ENCODE peak calls at places on chromosomes 4 and X, in four cellular contexts. J is Panc1, F is K562, D is HepG2. R is an unnamed sample.

GRCh38 chr4:2411786-2412510 is 6.5 kb downstream of the ZFYVE28 start:
- DNase-seq in J (no peak), F (no peak), D (no peak), R (no peak)

GRCh38 chrX:65266482-65266881 is 268.1 kb downstream of the LAS1L start:
- DNase-seq in J (no peak), F (no peak), D (no peak), R (no peak)

GRCh38 chrX:131763674-131764073 is 219.8 kb downstream of the OR13H1 start:
- DNase-seq in J (peak), F (no peak), D (no peak), R (no peak)

GRCh38 chr4:89434364-89434988 is 126.9 kb upstream of the GPRIN3 start:
- DNase-seq in J (no peak), F (no peak), D (no peak), R (peak)

GRCh38 chr4:83118869-83119268 is 4.3 kb upstream of the PLAC8 start:
- DNase-seq in J (no peak), F (no peak), D (no peak), R (no peak)

GRCh38 chrX:71556026-71556425 is 22.2 kb upstream of the GCNA start:
- DNase-seq in J (no peak), F (no peak), D (no peak), R (no peak)

GRCh38 chrX:55796496-55796895 is 78.9 kb downstream of the RRAGB start:
- DNase-seq in J (no peak), F (no peak), D (no peak), R (no peak)

GRCh38 chrX:69988955-69989394 is 60.8 kb downstream of the AWAT2 start:
- DNase-seq in J (no peak), F (no peak), D (no peak), R (peak)

GRCh38 chrX:54447461-54447860 is 7.3 kb downstream of the TSR2 start:
- DNase-seq in J (no peak), F (no peak), D (no peak), R (no peak)

GRCh38 chr4:86338989-86339388 is 20.9 kb downstream of the MAPK10 start:
- DNase-seq in J (peak), F (no peak), D (no peak), R (peak)

GRCh38 chrX:13087322-13088154 is 43.1 kb upstream of the FAM9C start:
- DNase-seq in J (no peak), F (no peak), D (no peak), R (no peak)

GRCh38 chrX:19303216-19303880 is 40.4 kb upstream of the PDHA1 start:
- DNase-seq in J (no peak), F (no peak), D (no peak), R (no peak)

GRCh38 chr4:72536443-72536842 is 32.6 kb downstream of the ADAMTS3 start:
- DNase-seq in J (no peak), F (no peak), D (no peak), R (no peak)

GRCh38 chr4:78684196-78685079 is 91.7 kb upstream of the BMP2K start:
- DNase-seq in J (no peak), F (no peak), D (no peak), R (no peak)

GRCh38 chr4:75726577-75726976 is 2.2 kb downstream of the USO1 start:
- DNase-seq in J (no peak), F (no peak), D (no peak), R (no peak)

GRCh38 chr4:47619691-47620090 is 134.6 kb downstream of the ATP10D start:
- DNase-seq in J (no peak), F (no peak), D (no peak), R (no peak)

GRCh38 chr4:142840516-142841123 is 5.5 kb downstream of the INPP4B start:
- DNase-seq in J (no peak), F (no peak), D (peak), R (peak)

GRCh38 chrX:9955506-9955905 is 11.7 kb upstream of the CLDN34 start:
- DNase-seq in J (no peak), F (no peak), D (no peak), R (no peak)

GRCh38 chrX:134990475-134991473 is at the start of gene SMIM10:
- DNase-seq in J (no peak), F (peak), D (no peak), R (no peak)

GRCh38 chrX:41153453-41153852 is 68.2 kb downstream of the USP9X start:
- DNase-seq in J (no peak), F (no peak), D (no peak), R (no peak)

GRCh38 chrX:15973941-15974340 is 119.3 kb upstream of the AP1S2 start:
- DNase-seq in J (no peak), F (no peak), D (no peak), R (no peak)

GRCh38 chrX:106168107-106168506 is at the start of gene PWWP3B:
- DNase-seq in J (no peak), F (no peak), D (no peak), R (peak)

GRCh38 chr4:76364763-76365162 is 56.2 kb downstream of the CCDC158 start:
- DNase-seq in J (no peak), F (no peak), D (no peak), R (no peak)

GRCh38 chr4:128812360-128812958 is 3.0 kb downstream of the JADE1 start:
- DNase-seq in J (no peak), F (peak), D (peak), R (peak)

GRCh38 chr4:68498413-68499007 is 51.2 kb downstream of the TMPRSS11E start:
- DNase-seq in J (peak), F (peak), D (peak), R (peak)

GRCh38 chr4:154616731-154617130 is 4.3 kb upstream of the FGG start:
- DNase-seq in J (no peak), F (no peak), D (no peak), R (no peak)

GRCh38 chr4:19051751-19052296 is 1030.3 kb upstream of the LCORL start:
- DNase-seq in J (no peak), F (no peak), D (no peak), R (no peak)

GRCh38 chr4:120922390-120923200 is at the start of gene PRDM5:
- DNase-seq in J (no peak), F (no peak), D (no peak), R (no peak)

GRCh38 chrX:107597264-107597663 is 31.0 kb upstream of the PRPS1 start:
- DNase-seq in J (no peak), F (no peak), D (no peak), R (no peak)

GRCh38 chr4:129355031-129355430 is 259.1 kb downstream of the C4orf33 start:
- DNase-seq in J (no peak), F (no peak), D (no peak), R (no peak)

GRCh38 chr4:156362581-156362980 is 408.9 kb upstream of the CTSO start:
- DNase-seq in J (no peak), F (no peak), D (no peak), R (no peak)

GRCh38 chr4:76504613-76505465 is 69.8 kb downstream of the SHROOM3 start:
- DNase-seq in J (no peak), F (peak), D (peak), R (peak)

GRCh38 chrX:22969416-22969815 is 30.3 kb upstream of the DDX53 start:
- DNase-seq in J (no peak), F (no peak), D (no peak), R (no peak)

GRCh38 chr4:110963621-110964020 is 340.7 kb upstream of the PITX2 start:
- DNase-seq in J (no peak), F (no peak), D (no peak), R (no peak)

GRCh38 chr4:2867758-2868491 is 24.3 kb downstream of the ADD1 start:
- DNase-seq in J (no peak), F (peak), D (peak), R (no peak)

GRCh38 chrX:10769696-10770619 is 149.6 kb upstream of the MID1 start:
- DNase-seq in J (no peak), F (no peak), D (no peak), R (no peak)

GRCh38 chrX:98111684-98112083 is 1228.0 kb downstream of the RPA4 start:
- DNase-seq in J (no peak), F (no peak), D (no peak), R (no peak)

DNA sequence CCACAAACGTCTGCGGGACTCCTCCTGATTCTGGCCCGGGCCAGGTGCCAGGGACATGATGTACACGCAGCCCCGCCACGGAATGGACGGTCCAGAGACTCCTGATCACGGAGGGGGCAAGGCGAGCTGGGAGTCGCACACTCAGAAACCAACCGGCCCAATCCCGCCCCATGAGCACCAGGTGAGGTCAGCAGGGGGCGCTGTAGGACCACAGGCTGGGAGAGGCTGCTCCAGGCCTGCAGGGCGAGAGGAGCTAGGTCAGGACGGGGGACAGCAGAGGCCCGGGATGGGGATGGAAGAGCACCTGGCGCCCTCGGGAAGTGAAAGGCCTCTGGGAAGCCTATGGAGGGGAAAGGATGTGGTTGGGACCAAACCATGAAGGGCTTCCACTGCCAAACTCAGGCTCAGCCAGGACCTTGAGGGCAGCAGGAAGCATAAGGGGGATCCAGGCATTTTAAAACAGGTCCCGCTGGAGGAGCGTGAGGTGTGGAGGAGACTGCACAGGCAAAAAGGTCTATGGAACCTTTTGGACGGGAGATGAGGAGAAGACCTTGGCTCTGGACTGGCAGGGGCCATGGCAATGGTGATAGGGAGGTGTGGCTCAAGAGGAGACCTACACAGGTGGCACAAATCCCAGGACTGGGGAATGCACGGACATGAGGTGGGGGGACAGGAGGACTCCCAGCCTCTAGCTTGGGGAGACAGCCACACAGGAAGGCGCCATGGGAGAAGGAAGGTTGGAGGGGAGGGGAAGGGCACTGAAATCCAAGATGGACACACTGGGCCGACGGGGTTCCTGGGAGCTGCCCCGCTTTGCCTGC is 79.2 kb downstream of the MTMR1 start:
- DNase-seq in J (peak), F (peak), D (peak), R (peak)
- TF ChIP-seq TCF7L2 in J (no peak), F (no peak), D (no peak), R (no peak)

DNA sequence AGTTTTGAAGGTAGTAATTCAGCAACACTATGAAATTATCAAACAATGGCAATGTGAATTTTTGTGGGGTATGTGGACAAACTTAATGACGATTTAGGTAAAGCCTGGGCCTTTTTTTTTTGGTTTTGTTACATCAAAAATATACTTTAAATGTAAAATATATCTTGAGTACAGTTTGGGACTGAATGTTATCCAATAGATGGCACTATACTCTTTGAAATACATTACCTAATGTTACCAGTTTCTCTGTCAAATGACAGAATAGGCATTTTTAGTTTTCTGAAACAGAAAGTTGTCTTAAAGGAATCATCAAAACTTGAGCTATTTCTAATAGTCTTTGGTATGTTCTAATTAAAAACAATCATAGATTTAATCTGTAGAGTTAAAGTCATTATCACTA is 1651.9 kb downstream of the C4orf33 start:
- DNase-seq in J (no peak), F (no peak), D (no peak), R (peak)
- TF ChIP-seq TCF7L2 in J (no peak), F (no peak), D (no peak), R (no peak)

GRCh38 chrX:5823861-5824260 is 404.8 kb downstream of the NLGN4X start:
- DNase-seq in J (no peak), F (no peak), D (no peak), R (no peak)
- TF ChIP-seq TCF7L2 in J (no peak), F (no peak), D (no peak), R (no peak)

DNA sequence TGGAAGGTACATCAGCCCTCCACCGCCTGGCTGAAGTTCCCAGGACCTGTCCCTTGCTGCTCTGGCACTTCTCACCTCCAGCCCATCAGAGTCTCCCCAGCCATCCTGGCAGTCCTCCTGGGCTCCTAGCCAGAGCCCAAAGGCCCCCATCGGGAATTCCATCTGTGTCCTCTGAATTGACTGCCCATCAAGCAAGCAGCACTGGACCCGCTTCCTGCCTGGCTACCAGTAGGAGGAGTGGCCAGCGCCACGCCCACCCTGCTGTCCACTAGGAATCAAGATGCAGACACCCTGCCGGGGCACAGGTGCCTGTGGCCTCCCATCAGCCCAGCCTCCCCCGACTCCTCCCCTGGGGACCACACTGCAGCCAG is 47.2 kb downstream of the C4orf50 start:
- DNase-seq in J (no peak), F (peak), D (no peak), R (no peak)
- TF ChIP-seq TCF7L2 in J (no peak), F (no peak), D (no peak), R (no peak)

GRCh38 chrX:124346877-124347241 is 496 bp downstream of the SH2D1A start:
- DNase-seq in J (no peak), F (no peak), D (no peak), R (no peak)

GRCh38 chrX:124342174-124342867 is 4.0 kb upstream of the SH2D1A start:
- DNase-seq in J (no peak), F (no peak), D (no peak), R (no peak)

GRCh38 chrX:124343016-124343415 is 3.3 kb upstream of the SH2D1A start:
- DNase-seq in J (no peak), F (no peak), D (no peak), R (no peak)

GRCh38 chrX:124346064-124346876 is at the start of gene SH2D1A:
- DNase-seq in J (no peak), F (no peak), D (no peak), R (no peak)

DNA sequence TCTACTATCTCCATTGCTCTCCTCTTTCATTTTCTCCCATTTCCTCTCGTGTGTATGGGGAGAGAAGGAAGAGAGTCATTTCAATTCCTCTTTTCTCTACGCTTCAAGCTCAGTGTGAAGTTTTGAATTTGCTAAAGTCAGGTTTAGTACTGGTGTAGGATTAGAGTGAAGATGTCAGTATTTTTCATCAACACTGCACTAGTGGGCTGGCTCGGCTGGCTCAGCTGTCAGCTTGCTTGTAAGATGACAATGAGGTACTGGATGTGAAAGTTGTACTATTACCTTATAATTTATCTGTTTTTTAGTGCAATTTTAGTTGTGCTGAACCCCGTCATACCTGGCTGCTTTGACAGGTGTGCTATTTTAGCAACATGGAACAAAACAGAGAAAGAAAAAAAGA is 2.1 kb upstream of the SH2D1A start:
- DNase-seq in J (no peak), F (no peak), D (no peak), R (no peak)
- TF ChIP-seq TCF7L2 in J (no peak), F (no peak), D (no peak), R (no peak)

DNA sequence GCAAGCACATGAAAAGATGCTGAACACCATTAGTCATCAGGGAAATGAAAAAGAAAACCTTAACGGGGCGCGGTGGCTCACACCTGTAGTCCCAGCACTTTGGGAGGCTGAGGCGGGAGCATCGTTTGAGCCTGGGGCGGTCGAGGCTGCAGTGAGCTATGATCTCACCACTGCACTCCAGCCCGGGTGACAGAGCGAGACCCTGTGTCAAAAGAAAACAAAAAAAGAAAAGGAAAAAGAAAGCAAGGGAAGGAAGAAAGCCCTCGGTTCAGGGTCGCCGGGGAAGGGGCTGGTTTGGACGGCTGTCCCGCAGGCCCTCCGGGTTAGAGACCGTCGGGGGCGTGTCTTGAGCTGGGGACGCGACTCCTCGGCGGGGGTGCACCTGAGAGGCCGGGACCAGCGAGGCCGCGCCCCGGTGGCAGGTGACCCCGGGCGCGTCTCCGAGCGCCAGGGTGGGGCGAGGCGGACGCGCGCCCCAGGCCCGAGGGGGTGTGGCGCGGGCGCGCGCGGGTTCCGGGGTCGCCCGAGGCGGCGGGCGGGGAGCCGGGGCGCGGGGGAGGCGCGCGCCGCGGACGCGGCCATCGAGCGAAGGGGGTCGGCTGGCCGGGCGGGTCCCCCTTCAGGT is 478 bp upstream of the PLXNA3 start:
- DNase-seq in J (no peak), F (peak), D (no peak), R (no peak)
- TF ChIP-seq TCF7L2 in J (no peak), F (no peak), D (no peak), R (no peak)

GRCh38 chr4:54005475-54005874 is 58.9 kb downstream of the CHIC2 start:
- DNase-seq in J (no peak), F (no peak), D (no peak), R (no peak)
- TF ChIP-seq TCF7L2 in J (no peak), F (no peak), D (no peak), R (no peak)

GRCh38 chrX:96889726-96890125 is 6.0 kb downstream of the RPA4 start:
- DNase-seq in J (no peak), F (no peak), D (peak), R (no peak)
- TF ChIP-seq TCF7L2 in J (no peak), F (no peak), D (no peak), R (no peak)